ENCODE peak calls at places on chromosomes 13 and 19, in nine cellular contexts. J is GM12891; V is kidney epithelial cell; K is NCI-H146; Z is activated CD8-positive, alpha-beta memory T cell treated with anti-CD3 and anti-CD28 coated beads for 48 hours; N is T-helper 2 cell; W is sciatic nerve; B is NCI-H2171; O is SK-N-MC. M is an unnamed sample.

GRCh38 chr13:54682184-54682583 is 1653.6 kb downstream of the OLFM4 start:
- DNase-seq in N (no peak), J (no peak), O (peak; percentile 96), B (no peak), Z (no peak), W (no peak), K (no peak), V (no peak), M (no peak)

GRCh38 chr19:44202470-44202869 is 9.9 kb upstream of the ZNF227 start:
- DNase-seq in B (no peak), W (no peak), V (no peak), Z (no peak), O (no peak), K (no peak), N (no peak), J (no peak), M (no peak)

GRCh38 chr13:50015750-50016149 is 506 bp downstream of the KCNRG start:
- DNase-seq in B (no peak), O (no peak), N (no peak), J (no peak), W (no peak), K (no peak), Z (no peak), V (no peak), M (no peak)

GRCh38 chr19:40252395-40252794 is 25.9 kb upstream of the CCNP start:
- DNase-seq in J (no peak), B (no peak), Z (no peak), O (no peak), K (no peak), V (no peak), W (no peak), N (no peak), M (no peak)

GRCh38 chr13:43268632-43269031 is 245.2 kb downstream of the DNAJC15 start:
- DNase-seq in B (no peak), J (no peak), W (no peak), V (no peak), K (no peak), Z (no peak), O (no peak), N (no peak), M (no peak)

GRCh38 chr19:47002106-47002766 is 17.4 kb upstream of the NPAS1 start:
- DNase-seq in V (no peak), J (no peak), B (no peak), Z (no peak), N (no peak), K (no peak), O (no peak), W (no peak), M (no peak)

GRCh38 chr19:56223481-56223880 is 21.4 kb downstream of the ZSCAN5C start:
- DNase-seq in O (no peak), W (no peak), N (no peak), B (no peak), J (no peak), V (no peak), Z (no peak), K (no peak), M (no peak)

GRCh38 chr19:51440846-51441409 is 17.3 kb downstream of the SIGLEC8 start:
- DNase-seq in B (no peak), V (no peak), J (no peak), K (no peak), N (no peak), Z (peak; percentile 57), O (no peak), W (no peak), M (no peak)

GRCh38 chr13:18232994-18233782 is 948.4 kb downstream of the TUBA3C start:
- DNase-seq in K (no peak), B (no peak), O (no peak), J (no peak), V (no peak), N (no peak), W (no peak), Z (no peak), M (no peak)

GRCh38 chr13:66803013-66803739 is 427.0 kb downstream of the PCDH9 start:
- DNase-seq in K (peak; percentile 70), V (no peak), W (no peak), N (no peak), Z (no peak), O (no peak), J (no peak), B (peak; percentile 49), M (no peak)

GRCh38 chr19:43532571-43532961 is 422 bp upstream of the ZNF575 start:
- DNase-seq in B (peak; percentile 61), K (peak; percentile 81), N (peak; percentile 89), Z (no peak), J (no peak), O (no peak), W (peak; percentile 72), V (no peak), M (no peak)

GRCh38 chr19:34999498-35000337 is at the start of gene GRAMD1A:
- DNase-seq in J (peak; percentile 87), Z (peak; percentile 76), K (peak; percentile 89), O (no peak), W (peak; percentile 93), V (peak; percentile 67), N (peak; percentile 81), B (peak; percentile 58), M (no peak)

GRCh38 chr19:10417598-10418280 is 2.6 kb upstream of the PDE4A start:
- DNase-seq in B (peak; percentile 55), Z (no peak), J (no peak), V (no peak), K (no peak), W (no peak), N (no peak), O (no peak), M (no peak)